ENCODE peak calls at places on chromosomes 5 and 9, in four cellular contexts. F, Y, Z and R are unnamed samples.

GRCh38 chr5:38445374-38446028 is 110.9 kb downstream of the LIFR start:
- DNase-seq in F (no peak), Y (peak; percentile 33), Z (no peak), R (no peak)

GRCh38 chr9:85212887-85213286 is 528.9 kb downstream of the AGTPBP1 start:
- DNase-seq in Z (no peak), F (no peak), Y (no peak), R (no peak)

GRCh38 chr5:22242532-22242931 is 610.6 kb downstream of the CDH12 start:
- DNase-seq in Z (no peak), F (no peak), Y (no peak), R (no peak)

GRCh38 chr9:95796029-95796428 is 79.5 kb upstream of the ERCC6L2 start:
- DNase-seq in Y (no peak), F (no peak), Z (no peak), R (no peak)

GRCh38 chr9:71814805-71815204 is 46.5 kb upstream of the CEMIP2 start:
- DNase-seq in Z (no peak), Y (no peak), F (no peak), R (no peak)

GRCh38 chr5:158976035-158976434 is 123.7 kb downstream of the EBF1 start:
- DNase-seq in F (no peak), Z (no peak), Y (peak; percentile 73), R (no peak)

GRCh38 chr5:173984218-173984617 is 4.8 kb upstream of the C5orf47 start:
- DNase-seq in Y (peak; percentile 23), F (no peak), Z (no peak), R (peak; percentile 64)

GRCh38 chr9:131406567-131407436 is 12.9 kb downstream of the PRRC2B start:
- DNase-seq in Y (peak; percentile 52), Z (no peak), F (no peak), R (no peak)

GRCh38 chr9:15416880-15417279 is 5.8 kb upstream of the SNAPC3 start:
- DNase-seq in F (no peak), Y (peak; percentile 74), Z (no peak), R (peak; percentile 75)

GRCh38 chr9:4069457-4070162 is 230.3 kb downstream of the GLIS3 start:
- DNase-seq in Y (peak; percentile 59), Z (no peak), F (no peak), R (no peak)

GRCh38 chr9:88874391-88874790 is 116.9 kb upstream of the S1PR3 start:
- DNase-seq in Y (peak; percentile 8), Z (no peak), F (no peak), R (no peak)

GRCh38 chr9:113566712-113567071 is 103.2 kb downstream of the RGS3 start:
- DNase-seq in Z (no peak), F (no peak), Y (no peak), R (no peak)

GRCh38 chr9:82404484-82405280 is 416.1 kb downstream of the SPATA31D1 start:
- DNase-seq in Z (no peak), Y (peak; percentile 12), F (no peak), R (no peak)